ENCODE peak calls at places on chromosome 15, in six cellular contexts. G, M, I, Q, Y and T are unnamed samples.

GRCh38 chr15:67832965-67833503 is 6.8 kb downstream of the RNU6-1 start:
- DNase-seq in I (no peak), Q (no peak), Y (no peak), G (no peak), M (no peak), T (peak)

GRCh38 chr15:60485365-60485764 is 6.4 kb upstream of the ICE2 start:
- DNase-seq in I (no peak), G (no peak), Y (no peak), M (no peak), Q (no peak), T (no peak)

GRCh38 chr15:47949815-47950214 is 171.0 kb upstream of the SLC24A5 start:
- DNase-seq in Y (no peak), I (no peak), Q (no peak), M (no peak), G (no peak), T (no peak)

GRCh38 chr15:74053497-74053896 is 28.9 kb downstream of the GOLGA6A start:
- DNase-seq in Y (no peak), G (no peak), I (no peak), Q (no peak), M (no peak), T (no peak)

GRCh38 chr15:74396445-74397238 is 29.2 kb upstream of the CYP11A1 start:
- DNase-seq in Y (no peak), G (no peak), I (no peak), Q (no peak), M (no peak), T (no peak)

GRCh38 chr15:62323353-62323752 is 158.3 kb upstream of the C2CD4B start:
- DNase-seq in G (no peak), Y (no peak), M (no peak), Q (no peak), I (no peak), T (no peak)

GRCh38 chr15:57031605-57032004 is 113.2 kb downstream of the TCF12 start:
- DNase-seq in G (no peak), Y (no peak), M (no peak), I (peak), Q (no peak), T (peak)

GRCh38 chr15:69983696-69984265 is 113.9 kb downstream of the TLE3 start:
- DNase-seq in I (no peak), M (no peak), Y (no peak), G (no peak), Q (no peak), T (no peak)

GRCh38 chr15:88708256-88709054 is 69.6 kb downstream of the ISG20 start:
- DNase-seq in I (peak), Q (no peak), G (no peak), M (no peak), Y (peak), T (no peak)

GRCh38 chr15:59680870-59681269 is 8.2 kb downstream of the BNIP2 start:
- DNase-seq in I (no peak), Q (no peak), Y (no peak), G (no peak), M (no peak), T (no peak)

GRCh38 chr15:69629631-69630161 is 177.1 kb downstream of the RPLP1 start:
- DNase-seq in M (no peak), Q (no peak), I (no peak), G (no peak), Y (no peak), T (no peak)

GRCh38 chr15:76286231-76286879 is 24.9 kb downstream of the ETFA start:
- DNase-seq in I (no peak), Q (no peak), Y (no peak), M (no peak), G (no peak), T (no peak)

GRCh38 chr15:58472221-58472620 is 40.4 kb downstream of the LIPC start:
- DNase-seq in M (no peak), Q (no peak), I (no peak), G (no peak), Y (no peak), T (no peak)

GRCh38 chr15:35857812-35858211 is 311.8 kb upstream of the DPH6 start:
- DNase-seq in Y (no peak), G (no peak), I (no peak), Q (no peak), M (no peak), T (no peak)

GRCh38 chr15:27669641-27670040 is 429.5 kb downstream of the OCA2 start:
- DNase-seq in G (no peak), Q (no peak), M (no peak), I (no peak), Y (no peak), T (no peak)

GRCh38 chr15:35167675-35168074 is 82.6 kb upstream of the NANOGP8 start:
- DNase-seq in M (no peak), Y (no peak), Q (no peak), I (no peak), G (no peak), T (no peak)

GRCh38 chr15:101221858-101222257 is 30.0 kb downstream of the CHSY1 start:
- DNase-seq in I (no peak), G (no peak), Q (no peak), Y (no peak), M (no peak), T (no peak)

GRCh38 chr15:77657629-77658238 is 25.0 kb upstream of the LINGO1 start:
- DNase-seq in I (no peak), Q (no peak), Y (no peak), M (no peak), G (no peak), T (no peak)

GRCh38 chr15:100786139-100786531 is 93.5 kb upstream of the ALDH1A3 start:
- DNase-seq in I (no peak), G (no peak), Q (no peak), Y (no peak), M (no peak), T (no peak)

GRCh38 chr15:40441012-40441735 is 421 bp downstream of the BAHD1 start:
- DNase-seq in Q (no peak), G (no peak), Y (no peak), I (no peak), M (no peak), T (peak)

GRCh38 chr15:57251941-57252340 is 124.4 kb upstream of the CGNL1 start:
- DNase-seq in Q (no peak), Y (peak), I (peak), G (no peak), M (no peak), T (no peak)

GRCh38 chr15:72912121-72912520 is 128.6 kb upstream of the ADPGK start:
- DNase-seq in Q (no peak), G (no peak), Y (no peak), M (no peak), I (no peak), T (no peak)

GRCh38 chr15:74226761-74227540 is 9.2 kb upstream of the CCDC33 start:
- DNase-seq in M (no peak), G (no peak), I (no peak), Y (no peak), Q (no peak), T (no peak)

GRCh38 chr15:32851619-32852416 is 134.0 kb downstream of the GREM1 start:
- DNase-seq in I (peak), M (no peak), Y (peak), Q (no peak), G (no peak), T (no peak)

GRCh38 chr15:71344316-71344715 is 229.0 kb downstream of the THSD4 start:
- DNase-seq in Y (no peak), M (no peak), I (no peak), G (no peak), Q (no peak), T (no peak)

GRCh38 chr15:62895139-62895866 is 147.2 kb upstream of the TPM1 start:
- DNase-seq in Y (no peak), G (no peak), Q (no peak), M (no peak), I (no peak), T (no peak)

GRCh38 chr15:40984963-40985362 is 31.7 kb downstream of the CHAC1 start:
- DNase-seq in I (peak), Y (peak), G (no peak), Q (no peak), M (no peak), T (no peak)

GRCh38 chr15:76565366-76565765 is 228.8 kb downstream of the ISL2 start:
- DNase-seq in Y (no peak), M (no peak), Q (no peak), I (no peak), G (no peak), T (no peak)

GRCh38 chr15:75217012-75217411 is 15.3 kb downstream of the C15orf39 start:
- DNase-seq in G (no peak), Y (no peak), I (no peak), M (no peak), Q (no peak), T (no peak)

GRCh38 chr15:89383635-89384604 is 49.3 kb upstream of the POLG start:
- DNase-seq in I (no peak), Y (no peak), Q (no peak), M (no peak), G (peak), T (no peak)

GRCh38 chr15:85810075-85810474 is 15.3 kb upstream of the KLHL25 start:
- DNase-seq in G (no peak), M (no peak), Q (no peak), I (no peak), Y (no peak), T (no peak)

GRCh38 chr15:89090791-89091666 is 2.8 kb downstream of the ABHD2 start:
- DNase-seq in Y (peak), Q (no peak), M (no peak), G (peak), I (peak), T (no peak)

GRCh38 chr15:67839358-67839928 is 402 bp downstream of the RNU6-1 start:
- DNase-seq in G (no peak), Y (no peak), Q (no peak), M (no peak), I (peak), T (peak)

GRCh38 chr15:71476823-71477222 is 333.5 kb upstream of the NR2E3 start:
- DNase-seq in Y (no peak), M (no peak), Q (no peak), I (no peak), G (no peak), T (no peak)

GRCh38 chr15:98684995-98685525 is 36.7 kb downstream of the IGF1R start:
- DNase-seq in G (no peak), Y (no peak), M (no peak), Q (no peak), I (no peak), T (no peak)

GRCh38 chr15:64263567-64263966 is 92.4 kb downstream of the CSNK1G1 start:
- DNase-seq in I (no peak), Q (no peak), G (no peak), M (no peak), Y (no peak), T (no peak)

GRCh38 chr15:77856718-77857346 is 220.7 kb downstream of the TBC1D2B start:
- DNase-seq in G (no peak), Q (no peak), M (no peak), I (no peak), Y (no peak), T (no peak)